ENCODE peak calls at places on chromosomes 6 and 20, in eight cellular contexts. N, P, R, Q, O, X, E and C are unnamed samples.

GRCh38 chr20:32452776-32453466 is 94.8 kb downstream of the ASXL1 start:
- DNase-seq in N (no peak), P (no peak), R (no peak), Q (no peak), O (no peak), X (no peak), E (no peak), C (no peak)

GRCh38 chr20:44411020-44411756 is 55.7 kb downstream of the HNF4A start:
- DNase-seq in N (no peak), P (peak; percentile 89), R (no peak), Q (no peak), O (no peak), X (no peak), E (no peak), C (no peak)

GRCh38 chr6:359261-360035 is 32.1 kb upstream of the IRF4 start:
- DNase-seq in N (no peak), P (no peak), R (no peak), Q (no peak), O (no peak), X (no peak), E (no peak), C (no peak)

GRCh38 chr6:27168586-27169443 is 78.7 kb upstream of the PRSS16 start:
- DNase-seq in N (peak; percentile 84), P (no peak), R (no peak), Q (peak; percentile 63), O (no peak), X (no peak), E (peak; percentile 79), C (no peak)

GRCh38 chr6:68575765-68576439 is 59.2 kb upstream of the ADGRB3 start:
- DNase-seq in N (no peak), P (peak; percentile 50), R (no peak), Q (no peak), O (no peak), X (no peak), E (peak; percentile 41), C (peak; percentile 5)

GRCh38 chr6:152636675-152637421 is at the start of gene SYNE1:
- DNase-seq in N (no peak), P (peak; percentile 42), R (peak; percentile 74), Q (no peak), O (no peak), X (no peak), E (peak; percentile 4), C (peak; percentile 47)

GRCh38 chr6:156030053-156030452 is 574.4 kb upstream of the NOX3 start:
- DNase-seq in N (no peak), P (no peak), R (no peak), Q (no peak), O (no peak), X (no peak), E (no peak), C (no peak)

GRCh38 chr6:154537486-154537885 is 27.0 kb upstream of the CNKSR3 start:
- DNase-seq in N (no peak), P (peak; percentile 50), R (no peak), Q (no peak), O (no peak), X (no peak), E (no peak), C (no peak)

GRCh38 chr20:59351148-59352040 is 51.0 kb downstream of the EDN3 start:
- DNase-seq in N (no peak), P (peak; percentile 58), R (no peak), Q (no peak), O (no peak), X (no peak), E (no peak), C (no peak)

GRCh38 chr6:27901801-27902200 is 10.4 kb downstream of the OR2B2 start:
- DNase-seq in N (no peak), P (no peak), R (no peak), Q (no peak), O (no peak), X (no peak), E (no peak), C (no peak)

GRCh38 chr20:25984933-25985332 is 288.3 kb upstream of the ZNF337 start:
- DNase-seq in N (no peak), P (no peak), R (no peak), Q (no peak), O (no peak), X (no peak), E (peak; percentile 31), C (peak; percentile 19)

GRCh38 chr6:25320459-25320858 is 41.3 kb downstream of the CARMIL1 start:
- DNase-seq in N (no peak), P (no peak), R (no peak), Q (no peak), O (no peak), X (no peak), E (no peak), C (no peak)

GRCh38 chr6:111871207-111871606 is 2.0 kb downstream of the FYN start:
- DNase-seq in N (no peak), P (no peak), R (no peak), Q (no peak), O (peak; percentile 61), X (no peak), E (no peak), C (no peak)

DNA sequence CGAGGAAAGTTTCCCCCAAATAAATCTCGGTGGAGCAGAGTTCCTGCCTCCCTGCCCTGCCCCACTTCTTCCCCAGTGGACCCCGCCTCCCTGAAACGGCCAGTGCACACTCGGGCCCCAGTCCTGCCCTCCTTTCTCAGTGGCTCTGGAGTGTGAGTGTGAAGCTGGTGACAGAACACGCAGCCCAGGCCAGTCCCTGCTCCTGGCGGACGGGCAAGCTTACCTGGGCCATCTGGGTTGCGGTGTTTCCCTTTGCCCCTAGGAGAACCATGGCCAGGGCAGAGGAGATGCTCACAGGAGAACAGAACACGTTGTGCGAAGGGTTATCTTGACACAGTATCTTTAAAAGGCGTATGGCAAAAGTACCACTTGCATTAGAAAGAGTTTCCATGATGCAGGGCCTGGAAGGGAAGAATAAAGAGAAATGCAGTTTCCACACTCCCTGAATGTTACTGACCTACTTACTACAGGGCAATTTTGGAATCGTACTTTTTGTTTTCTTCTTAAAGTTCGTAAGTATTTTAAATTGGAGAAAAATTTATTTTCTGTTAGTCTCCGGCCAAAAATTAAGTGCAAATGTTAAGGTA is 2.8 kb downstream of the SERPINB9 start:
- DNase-seq in N (no peak), P (no peak), R (no peak), Q (no peak), O (no peak), X (no peak), E (no peak), C (no peak)
- TF ChIP-seq CTCF in N (no peak), P (no peak), R (no peak), Q (no peak), O (no peak), X (no peak), E (no peak), C (no peak)

DNA sequence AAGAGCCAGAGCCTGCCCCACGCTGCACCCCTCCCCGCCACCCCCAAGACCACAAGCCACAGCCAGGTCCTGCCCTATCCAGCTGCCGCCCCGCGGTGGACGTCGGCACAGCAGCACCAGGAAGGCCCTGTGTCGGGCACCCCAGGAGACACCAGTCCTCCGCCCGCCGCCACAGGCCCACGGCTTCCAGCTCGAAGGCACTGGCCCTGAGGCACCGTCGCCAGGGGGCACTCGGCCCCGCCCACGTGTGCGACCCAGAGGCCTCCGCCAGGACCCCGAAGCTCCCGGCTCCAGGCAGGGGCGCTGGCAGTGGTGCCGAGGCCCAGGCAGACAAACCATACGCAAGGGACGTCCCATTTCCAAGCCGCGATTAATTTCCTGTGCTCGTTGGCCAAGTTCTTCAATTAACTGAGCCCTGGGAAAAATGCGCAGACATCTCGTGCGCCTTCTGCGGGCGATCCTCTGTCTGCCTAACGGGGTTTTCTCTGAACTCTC is 19.4 kb downstream of the KCNQ2 start:
- DNase-seq in N (no peak), P (no peak), R (no peak), Q (no peak), O (peak; percentile 34), X (no peak), E (no peak), C (no peak)
- TF ChIP-seq CTCF in N (no peak), P (no peak), R (no peak), Q (no peak), O (no peak), X (no peak), E (no peak), C (peak; percentile 42)

DNA sequence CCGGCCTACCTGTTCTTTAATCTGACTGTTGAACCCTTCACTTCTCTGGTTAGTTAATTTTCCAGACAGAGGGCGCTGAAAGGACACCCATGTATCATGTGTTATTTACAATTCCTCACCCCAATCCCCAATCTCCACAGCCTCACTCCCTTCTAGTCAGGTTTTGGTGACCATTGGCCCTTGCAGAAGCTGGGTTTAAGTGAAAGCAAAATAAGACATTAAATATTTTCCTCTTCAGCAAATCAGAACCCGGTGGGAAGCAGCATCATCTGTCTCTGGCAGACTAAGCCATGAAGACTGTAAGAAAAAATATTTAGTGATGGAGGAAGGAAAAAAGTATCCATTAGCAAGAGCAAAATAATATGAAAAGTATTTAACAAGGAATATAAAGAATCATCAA is 9.4 kb upstream of the HLA-DQA1 start:
- DNase-seq in N (no peak), P (peak; percentile 46), R (no peak), Q (no peak), O (peak; percentile 10), X (peak; percentile 48), E (peak; percentile 19), C (peak; percentile 26)
- TF ChIP-seq CTCF in N (no peak), P (no peak), R (no peak), Q (no peak), O (no peak), X (no peak), E (no peak), C (no peak)

GRCh38 chr20:51042064-51042463 is 19.2 kb upstream of the KCNG1 start:
- DNase-seq in N (no peak), P (no peak), R (no peak), Q (no peak), O (no peak), X (no peak), E (no peak), C (no peak)

GRCh38 chr20:51044796-51045195 is 21.9 kb upstream of the KCNG1 start:
- DNase-seq in N (no peak), P (no peak), R (no peak), Q (no peak), O (no peak), X (no peak), E (no peak), C (no peak)

GRCh38 chr20:51046021-51046985 is 23.4 kb upstream of the KCNG1 start:
- DNase-seq in N (no peak), P (no peak), R (no peak), Q (no peak), O (no peak), X (no peak), E (no peak), C (no peak)

GRCh38 chr20:51043811-51044210 is 20.9 kb upstream of the KCNG1 start:
- DNase-seq in N (peak; percentile 21), P (no peak), R (no peak), Q (no peak), O (no peak), X (no peak), E (peak; percentile 38), C (no peak)

DNA sequence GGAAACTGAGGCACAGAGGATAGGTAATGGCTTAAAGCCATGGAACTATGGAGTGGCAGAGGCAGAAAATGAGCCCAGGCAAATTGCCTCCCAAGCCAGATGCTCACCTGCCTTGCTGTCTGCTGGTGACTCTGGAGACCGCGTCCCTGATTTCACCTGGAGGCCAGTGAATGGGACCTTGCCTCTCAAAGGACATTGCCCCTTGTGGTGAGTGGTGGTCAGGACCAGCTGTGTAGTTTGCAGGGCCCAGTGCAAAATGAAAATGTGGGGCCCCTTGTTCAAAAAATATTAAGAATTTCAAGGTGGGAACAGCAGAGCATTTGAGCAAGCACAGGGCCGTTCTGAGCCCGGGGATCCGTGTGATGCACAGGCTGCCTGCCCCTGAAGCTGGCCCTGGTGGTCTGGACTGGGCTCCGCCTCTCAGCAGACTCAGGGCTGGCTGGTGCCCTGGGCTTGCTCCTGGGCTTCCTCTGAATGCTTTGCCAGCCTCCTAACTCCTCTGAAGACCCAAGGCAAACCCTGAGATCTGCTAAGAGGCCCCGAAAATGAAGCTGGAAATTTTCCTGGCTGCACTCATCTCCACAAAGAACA is 19.8 kb upstream of the KCNG1 start:
- DNase-seq in N (no peak), P (no peak), R (no peak), Q (no peak), O (no peak), X (no peak), E (no peak), C (no peak)
- TF ChIP-seq CTCF in N (no peak), P (peak; percentile 13), R (peak; percentile 62), Q (peak; percentile 21), O (no peak), X (no peak), E (peak; percentile 20), C (peak; percentile 31)